ENCODE peak calls at places on chromosomes 12 and 14, in eight cellular contexts. One of them, this sample, is unnamed.

GRCh38 chr12:13161172-13161571 is 35.4 kb upstream of the EMP1 start:
- DNase-seq in HFFc6: no peak
- DNase-seq in fibroblast of mammary gland: no peak
- DNase-seq in stomach: no peak
- DNase-seq in keratinocyte: no peak
- DNase-seq in thyroid gland: no peak
- DNase-seq in RWPE1: no peak
- DNase-seq in OCI-LY7: no peak
- DNase-seq in this sample: no peak

GRCh38 chr14:35405304-35405996 is 901 bp upstream of the NFKBIA start:
- DNase-seq in HFFc6: no peak
- DNase-seq in fibroblast of mammary gland: no peak
- DNase-seq in stomach: no peak
- DNase-seq in keratinocyte: no peak
- DNase-seq in thyroid gland: peak
- DNase-seq in RWPE1: no peak
- DNase-seq in OCI-LY7: no peak
- DNase-seq in this sample: no peak

GRCh38 chr12:12880537-12880936 is 10.8 kb upstream of the GPRC5A start:
- DNase-seq in HFFc6: no peak
- DNase-seq in fibroblast of mammary gland: no peak
- DNase-seq in stomach: no peak
- DNase-seq in keratinocyte: no peak
- DNase-seq in thyroid gland: no peak
- DNase-seq in RWPE1: no peak
- DNase-seq in OCI-LY7: no peak
- DNase-seq in this sample: no peak

GRCh38 chr12:51821423-51822260 is 26.9 kb downstream of the FIGNL2 start:
- DNase-seq in HFFc6: no peak
- DNase-seq in fibroblast of mammary gland: no peak
- DNase-seq in stomach: no peak
- DNase-seq in keratinocyte: no peak
- DNase-seq in thyroid gland: peak
- DNase-seq in RWPE1: no peak
- DNase-seq in OCI-LY7: no peak
- DNase-seq in this sample: no peak

GRCh38 chr12:15525414-15525813 is 203.1 kb downstream of the PTPRO start:
- DNase-seq in HFFc6: no peak
- DNase-seq in fibroblast of mammary gland: no peak
- DNase-seq in stomach: no peak
- DNase-seq in keratinocyte: no peak
- DNase-seq in thyroid gland: no peak
- DNase-seq in RWPE1: no peak
- DNase-seq in OCI-LY7: no peak
- DNase-seq in this sample: no peak

GRCh38 chr14:46920542-46920941 is 269.0 kb upstream of the RPL10L start:
- DNase-seq in HFFc6: no peak
- DNase-seq in fibroblast of mammary gland: no peak
- DNase-seq in stomach: no peak
- DNase-seq in keratinocyte: no peak
- DNase-seq in thyroid gland: no peak
- DNase-seq in RWPE1: no peak
- DNase-seq in OCI-LY7: no peak
- DNase-seq in this sample: no peak

GRCh38 chr14:61505815-61506809 is 184.7 kb downstream of the PRKCH start:
- DNase-seq in HFFc6: no peak
- DNase-seq in fibroblast of mammary gland: peak
- DNase-seq in stomach: no peak
- DNase-seq in keratinocyte: no peak
- DNase-seq in thyroid gland: no peak
- DNase-seq in RWPE1: no peak
- DNase-seq in OCI-LY7: no peak
- DNase-seq in this sample: no peak

GRCh38 chr12:46364777-46365580 is 7.6 kb downstream of the SLC38A2 start:
- DNase-seq in HFFc6: peak
- DNase-seq in fibroblast of mammary gland: peak
- DNase-seq in stomach: peak
- DNase-seq in keratinocyte: no peak
- DNase-seq in thyroid gland: peak
- DNase-seq in RWPE1: no peak
- DNase-seq in OCI-LY7: no peak
- DNase-seq in this sample: no peak

GRCh38 chr12:10140001-10140400 is 10.0 kb upstream of the CLEC7A start:
- DNase-seq in HFFc6: peak
- DNase-seq in fibroblast of mammary gland: peak
- DNase-seq in stomach: no peak
- DNase-seq in keratinocyte: no peak
- DNase-seq in thyroid gland: peak
- DNase-seq in RWPE1: peak
- DNase-seq in OCI-LY7: peak
- DNase-seq in this sample: no peak

GRCh38 chr14:90797451-90797850 is 18.8 kb downstream of the TTC7B start:
- DNase-seq in HFFc6: no peak
- DNase-seq in fibroblast of mammary gland: peak
- DNase-seq in stomach: no peak
- DNase-seq in keratinocyte: no peak
- DNase-seq in thyroid gland: no peak
- DNase-seq in RWPE1: no peak
- DNase-seq in OCI-LY7: no peak
- DNase-seq in this sample: no peak

GRCh38 chr12:44626883-44627282 is 249.2 kb downstream of the NELL2 start:
- DNase-seq in HFFc6: no peak
- DNase-seq in fibroblast of mammary gland: no peak
- DNase-seq in stomach: no peak
- DNase-seq in keratinocyte: no peak
- DNase-seq in thyroid gland: no peak
- DNase-seq in RWPE1: no peak
- DNase-seq in OCI-LY7: no peak
- DNase-seq in this sample: no peak
- TF ChIP-seq CTCF in HFFc6: no peak
- TF ChIP-seq CTCF in fibroblast of mammary gland: no peak
- TF ChIP-seq CTCF in stomach: no peak
- TF ChIP-seq CTCF in keratinocyte: no peak
- TF ChIP-seq CTCF in thyroid gland: no peak
- TF ChIP-seq CTCF in RWPE1: no peak
- TF ChIP-seq CTCF in OCI-LY7: no peak
- TF ChIP-seq CTCF in this sample: no peak

GRCh38 chr12:108770963-108771362 is 39.6 kb upstream of the CORO1C start:
- DNase-seq in HFFc6: no peak
- DNase-seq in fibroblast of mammary gland: no peak
- DNase-seq in stomach: no peak
- DNase-seq in keratinocyte: no peak
- DNase-seq in thyroid gland: no peak
- DNase-seq in RWPE1: no peak
- DNase-seq in OCI-LY7: no peak
- DNase-seq in this sample: no peak

GRCh38 chr12:108772896-108773797 is 41.8 kb upstream of the CORO1C start:
- DNase-seq in HFFc6: no peak
- DNase-seq in fibroblast of mammary gland: no peak
- DNase-seq in stomach: no peak
- DNase-seq in keratinocyte: no peak
- DNase-seq in thyroid gland: no peak
- DNase-seq in RWPE1: no peak
- DNase-seq in OCI-LY7: no peak
- DNase-seq in this sample: no peak

GRCh38 chr12:108772247-108772646 is 40.9 kb upstream of the CORO1C start:
- DNase-seq in HFFc6: no peak
- DNase-seq in fibroblast of mammary gland: no peak
- DNase-seq in stomach: no peak
- DNase-seq in keratinocyte: no peak
- DNase-seq in thyroid gland: no peak
- DNase-seq in RWPE1: no peak
- DNase-seq in OCI-LY7: peak
- DNase-seq in this sample: no peak

GRCh38 chr12:108768591-108769500 is 37.5 kb upstream of the CORO1C start:
- DNase-seq in HFFc6: no peak
- DNase-seq in fibroblast of mammary gland: no peak
- DNase-seq in stomach: peak
- DNase-seq in keratinocyte: no peak
- DNase-seq in thyroid gland: peak
- DNase-seq in RWPE1: peak
- DNase-seq in OCI-LY7: no peak
- DNase-seq in this sample: peak

GRCh38 chr12:108770269-108770829 is 39.0 kb upstream of the CORO1C start:
- DNase-seq in HFFc6: no peak
- DNase-seq in fibroblast of mammary gland: no peak
- DNase-seq in stomach: no peak
- DNase-seq in keratinocyte: no peak
- DNase-seq in thyroid gland: no peak
- DNase-seq in RWPE1: no peak
- DNase-seq in OCI-LY7: no peak
- DNase-seq in this sample: no peak
- TF ChIP-seq CTCF in HFFc6: peak
- TF ChIP-seq CTCF in fibroblast of mammary gland: no peak
- TF ChIP-seq CTCF in stomach: no peak
- TF ChIP-seq CTCF in keratinocyte: no peak
- TF ChIP-seq CTCF in thyroid gland: no peak
- TF ChIP-seq CTCF in RWPE1: no peak
- TF ChIP-seq CTCF in OCI-LY7: no peak
- TF ChIP-seq CTCF in this sample: no peak

DNA sequence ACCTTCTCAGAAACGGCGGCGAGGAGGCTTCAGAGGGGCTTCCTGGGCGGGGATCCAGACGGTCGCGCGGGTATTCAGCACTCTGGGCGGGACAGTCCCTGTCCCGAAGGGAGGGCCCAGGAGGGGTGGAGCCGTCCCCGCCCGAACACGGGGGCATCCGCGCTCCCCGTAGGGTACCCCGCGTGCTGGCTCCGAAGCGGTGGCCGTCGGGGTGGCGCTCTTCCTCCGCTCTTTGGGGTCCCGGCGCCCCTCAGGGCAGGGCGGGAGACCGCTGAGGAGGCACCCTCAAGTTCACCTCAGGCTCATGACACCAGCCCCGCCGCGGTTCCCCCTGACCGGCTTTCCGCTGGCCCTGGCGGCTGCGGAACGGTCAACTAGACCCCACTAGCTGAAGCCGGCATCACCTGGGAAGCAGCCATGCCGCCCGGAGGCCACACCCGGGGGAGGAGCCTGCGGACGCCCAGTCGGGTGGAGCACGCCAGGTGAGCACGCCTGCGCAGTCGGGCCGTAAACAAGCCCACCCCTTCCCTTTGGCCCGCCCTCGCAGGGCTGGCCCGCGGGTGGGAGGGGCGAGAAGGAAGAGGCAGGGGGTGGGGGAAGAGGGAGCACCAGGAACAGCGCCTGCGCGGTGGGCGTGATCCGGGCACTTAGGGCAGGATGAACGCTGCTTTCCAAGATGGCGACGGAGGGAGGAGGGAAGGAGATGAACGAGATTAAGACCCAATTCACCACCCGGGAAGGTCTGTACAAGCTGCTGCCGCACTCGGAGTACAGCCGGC is at the start of gene WDR20:
- DNase-seq in HFFc6: peak
- DNase-seq in fibroblast of mammary gland: peak
- DNase-seq in stomach: peak
- DNase-seq in keratinocyte: peak
- DNase-seq in thyroid gland: peak
- DNase-seq in RWPE1: peak
- DNase-seq in OCI-LY7: peak
- DNase-seq in this sample: peak
- TF ChIP-seq CTCF in HFFc6: no peak
- TF ChIP-seq CTCF in fibroblast of mammary gland: no peak
- TF ChIP-seq CTCF in stomach: no peak
- TF ChIP-seq CTCF in keratinocyte: peak
- TF ChIP-seq CTCF in thyroid gland: no peak
- TF ChIP-seq CTCF in RWPE1: no peak
- TF ChIP-seq CTCF in OCI-LY7: peak
- TF ChIP-seq CTCF in this sample: no peak

GRCh38 chr12:100823988-100824387 is 29.4 kb downstream of the ANO4 start:
- DNase-seq in HFFc6: peak
- DNase-seq in fibroblast of mammary gland: peak
- DNase-seq in stomach: no peak
- DNase-seq in keratinocyte: no peak
- DNase-seq in thyroid gland: no peak
- DNase-seq in RWPE1: peak
- DNase-seq in OCI-LY7: no peak
- DNase-seq in this sample: no peak

GRCh38 chr12:100830003-100830795 is 35.6 kb downstream of the ANO4 start:
- DNase-seq in HFFc6: no peak
- DNase-seq in fibroblast of mammary gland: no peak
- DNase-seq in stomach: no peak
- DNase-seq in keratinocyte: no peak
- DNase-seq in thyroid gland: no peak
- DNase-seq in RWPE1: no peak
- DNase-seq in OCI-LY7: no peak
- DNase-seq in this sample: no peak

GRCh38 chr12:100824476-100824875 is 29.9 kb downstream of the ANO4 start:
- DNase-seq in HFFc6: no peak
- DNase-seq in fibroblast of mammary gland: no peak
- DNase-seq in stomach: no peak
- DNase-seq in keratinocyte: no peak
- DNase-seq in thyroid gland: no peak
- DNase-seq in RWPE1: no peak
- DNase-seq in OCI-LY7: no peak
- DNase-seq in this sample: no peak

GRCh38 chr12:100826323-100826722 is 31.7 kb downstream of the ANO4 start:
- DNase-seq in HFFc6: peak
- DNase-seq in fibroblast of mammary gland: peak
- DNase-seq in stomach: peak
- DNase-seq in keratinocyte: no peak
- DNase-seq in thyroid gland: peak
- DNase-seq in RWPE1: peak
- DNase-seq in OCI-LY7: peak
- DNase-seq in this sample: peak

GRCh38 chr12:100827901-100828520 is 33.4 kb downstream of the ANO4 start:
- DNase-seq in HFFc6: no peak
- DNase-seq in fibroblast of mammary gland: peak
- DNase-seq in stomach: no peak
- DNase-seq in keratinocyte: no peak
- DNase-seq in thyroid gland: no peak
- DNase-seq in RWPE1: peak
- DNase-seq in OCI-LY7: peak
- DNase-seq in this sample: no peak
- TF ChIP-seq CTCF in HFFc6: peak
- TF ChIP-seq CTCF in fibroblast of mammary gland: peak
- TF ChIP-seq CTCF in stomach: no peak
- TF ChIP-seq CTCF in keratinocyte: peak
- TF ChIP-seq CTCF in thyroid gland: no peak
- TF ChIP-seq CTCF in RWPE1: peak
- TF ChIP-seq CTCF in OCI-LY7: peak
- TF ChIP-seq CTCF in this sample: peak

This sample was measured in progenitor cell of endocrine pancreas.